ENCODE peak calls at places on chromosome 3, in eight cellular contexts. X is stimulated activated CD4-positive, alpha-beta T cell treated with anti-CD3 and anti-CD28 coated beads, Interleukin-1b, Interleukin-23, amount 100 ng/mL, for 24 hours; Q is Caki2; Y is Daoy; F is activated T-helper 9 cell treated with anti-CD3 and anti-CD28 coated beads, Interleukin-2, amount 50 U/mL, for 16 hours; A is lower lobe of right lung; G is body of pancreas; M is activated T-cell treated with anti-CD3 and anti-CD28 coated beads for 24 hours. I is an unnamed sample.

GRCh38 chr3:196202516-196202970 is 8.7 kb downstream of the ZDHHC19 start:
- DNase-seq in F (no peak), Q (no peak), X (no peak), M (no peak), Y (peak; percentile 34), G (no peak), A (peak; percentile 81), I (no peak)

GRCh38 chr3:135995766-135996165 is 30.2 kb downstream of the PPP2R3A start:
- DNase-seq in G (no peak), Q (no peak), A (no peak), M (no peak), F (no peak), X (no peak), Y (no peak), I (no peak)

GRCh38 chr3:2001306-2002108 is 97.2 kb upstream of the CNTN4 start:
- DNase-seq in F (no peak), M (no peak), Y (no peak), A (no peak), Q (no peak), X (no peak), G (no peak), I (no peak)

GRCh38 chr3:164397462-164397861 is 680.8 kb downstream of the SI start:
- DNase-seq in Y (no peak), X (no peak), F (no peak), M (no peak), G (no peak), Q (no peak), A (no peak), I (no peak)

GRCh38 chr3:112437146-112438022 is 61.9 kb downstream of the BTLA start:
- DNase-seq in F (no peak), Y (peak; percentile 12), Q (no peak), G (no peak), M (no peak), X (no peak), A (no peak), I (peak; percentile 32)

GRCh38 chr3:107756649-107757048 is 233.9 kb downstream of the BBX start:
- DNase-seq in Q (no peak), F (no peak), X (no peak), M (no peak), G (no peak), Y (no peak), A (no peak), I (no peak)

GRCh38 chr3:41681479-41681878 is 280.4 kb downstream of the ULK4 start:
- DNase-seq in M (no peak), Y (peak; percentile 81), G (no peak), X (no peak), F (no peak), A (no peak), Q (peak; percentile 89), I (peak; percentile 11)

GRCh38 chr3:64954995-64955636 is 267.3 kb upstream of the ADAMTS9 start:
- DNase-seq in G (peak; percentile 46), Q (no peak), X (no peak), Y (peak; percentile 9), A (no peak), M (no peak), F (no peak), I (no peak)

GRCh38 chr3:52355526-52355925 is 39.4 kb downstream of the DNAH1 start:
- DNase-seq in A (peak; percentile 28), F (no peak), X (no peak), Y (no peak), M (no peak), G (no peak), Q (no peak), I (no peak)

GRCh38 chr3:101124125-101124524 is 130.9 kb upstream of the ABI3BP start:
- DNase-seq in M (no peak), F (no peak), Q (no peak), A (no peak), Y (no peak), G (no peak), X (no peak), I (no peak)

GRCh38 chr3:70358978-70359580 is 46.6 kb upstream of the MDFIC2 start:
- DNase-seq in Y (peak; percentile 13), G (no peak), M (no peak), X (no peak), A (no peak), F (no peak), Q (peak; percentile 29), I (peak; percentile 10)

GRCh38 chr3:48042071-48042760 is 26.0 kb upstream of the MAP4 start:
- DNase-seq in A (no peak), Y (peak; percentile 11), X (no peak), G (no peak), F (no peak), Q (no peak), M (no peak), I (no peak)

GRCh38 chr3:139199421-139200010 is 144.3 kb upstream of the MRPS22 start:
- DNase-seq in Q (no peak), F (no peak), A (no peak), M (no peak), X (no peak), G (no peak), Y (no peak), I (no peak)

GRCh38 chr3:21159565-21159950 is 591.5 kb downstream of the ZNF385D start:
- DNase-seq in A (no peak), G (no peak), M (no peak), Y (no peak), F (no peak), X (no peak), Q (no peak), I (no peak)

GRCh38 chr3:186209810-186210752 is 101.2 kb upstream of the ETV5 start:
- DNase-seq in X (no peak), G (peak; percentile 73), A (no peak), F (no peak), Y (peak; percentile 86), Q (peak; percentile 85), M (no peak), I (peak; percentile 46)

GRCh38 chr3:70824785-70825184 is 512.3 kb upstream of the MDFIC2 start:
- DNase-seq in F (no peak), X (no peak), A (no peak), Q (peak; percentile 26), Y (peak; percentile 77), M (no peak), G (peak; percentile 18), I (peak; percentile 24)

GRCh38 chr3:99126291-99126690 is 224.8 kb upstream of the DCBLD2 start:
- DNase-seq in G (no peak), Y (no peak), M (no peak), F (no peak), Q (no peak), X (no peak), A (no peak), I (no peak)

GRCh38 chr3:142808103-142808917 is 80.6 kb downstream of the PCOLCE2 start:
- DNase-seq in Q (peak; percentile 55), G (no peak), Y (peak; percentile 84), F (no peak), X (no peak), M (no peak), A (no peak), I (no peak)

I was measured in iPS-NIHi11.